ENCODE peak calls at places on chromosomes 11 and 22, in four cellular contexts. T is adipocyte, P is kidney, F is H9. G is an unnamed sample. For H3K4me1, the result is how much of the 10 kb centered on the place peaks cover.

GRCh38 chr11:20363149-20363499 is 390 bp upstream of the HTATIP2 start:
- DNase-seq in F (no peak), P (no peak), T (no peak), G (no peak)

GRCh38 chr11:32610926-32611325 is 27.3 kb downstream of the EIF3M start:
- DNase-seq in T (no peak), P (no peak), F (no peak), G (no peak)

GRCh38 chr11:1199689-1200610 is 22.9 kb upstream of the MUC5B start:
- DNase-seq in P (peak), F (peak), T (no peak), G (peak)

GRCh38 chr11:31702966-31703365 is 108.2 kb downstream of the PAX6 start:
- DNase-seq in F (no peak), P (no peak), T (no peak), G (no peak)

GRCh38 chr11:19344661-19345518 is 104.1 kb upstream of the E2F8 start:
- DNase-seq in T (no peak), F (peak), P (peak), G (peak)

GRCh38 chr22:22818861-22819855 is 68.5 kb upstream of the IGLL5 start:
- DNase-seq in F (no peak), P (peak), T (no peak), G (no peak)

GRCh38 chr11:45664376-45665205 is 831 bp downstream of the CHST1 start:
- DNase-seq in P (peak), F (no peak), T (peak), G (peak)

GRCh38 chr11:12949456-12949855 is 59.7 kb upstream of the RASSF10 start:
- DNase-seq in P (no peak), T (no peak), F (no peak), G (no peak)

GRCh38 chr11:126175261-126175885 is 36.1 kb downstream of the RPUSD4 start:
- DNase-seq in F (no peak), T (peak), P (no peak), G (no peak)

GRCh38 chr22:46100401-46101105 is 49.8 kb upstream of the PPARA start:
- DNase-seq in P (no peak), T (no peak), F (no peak), G (no peak)
- H3K4me1 ChIP-seq in P (under half), T (half or more), F (under half), G (half or more)

GRCh38 chr22:38021201-38021600 is 36.0 kb upstream of the PICK1 start:
- DNase-seq in P (no peak), T (no peak), F (no peak), G (no peak)

GRCh38 chr22:38016182-38017078 is 32.1 kb upstream of the SOX10 start:
- DNase-seq in F (no peak), T (no peak), P (no peak), G (peak)

GRCh38 chr22:38017272-38017920 is 33.0 kb upstream of the SOX10 start:
- DNase-seq in T (peak), P (peak), F (no peak), G (peak)

GRCh38 chr22:38017939-38018885 is 33.9 kb upstream of the SOX10 start:
- DNase-seq in F (no peak), T (no peak), P (no peak), G (no peak)

DNA sequence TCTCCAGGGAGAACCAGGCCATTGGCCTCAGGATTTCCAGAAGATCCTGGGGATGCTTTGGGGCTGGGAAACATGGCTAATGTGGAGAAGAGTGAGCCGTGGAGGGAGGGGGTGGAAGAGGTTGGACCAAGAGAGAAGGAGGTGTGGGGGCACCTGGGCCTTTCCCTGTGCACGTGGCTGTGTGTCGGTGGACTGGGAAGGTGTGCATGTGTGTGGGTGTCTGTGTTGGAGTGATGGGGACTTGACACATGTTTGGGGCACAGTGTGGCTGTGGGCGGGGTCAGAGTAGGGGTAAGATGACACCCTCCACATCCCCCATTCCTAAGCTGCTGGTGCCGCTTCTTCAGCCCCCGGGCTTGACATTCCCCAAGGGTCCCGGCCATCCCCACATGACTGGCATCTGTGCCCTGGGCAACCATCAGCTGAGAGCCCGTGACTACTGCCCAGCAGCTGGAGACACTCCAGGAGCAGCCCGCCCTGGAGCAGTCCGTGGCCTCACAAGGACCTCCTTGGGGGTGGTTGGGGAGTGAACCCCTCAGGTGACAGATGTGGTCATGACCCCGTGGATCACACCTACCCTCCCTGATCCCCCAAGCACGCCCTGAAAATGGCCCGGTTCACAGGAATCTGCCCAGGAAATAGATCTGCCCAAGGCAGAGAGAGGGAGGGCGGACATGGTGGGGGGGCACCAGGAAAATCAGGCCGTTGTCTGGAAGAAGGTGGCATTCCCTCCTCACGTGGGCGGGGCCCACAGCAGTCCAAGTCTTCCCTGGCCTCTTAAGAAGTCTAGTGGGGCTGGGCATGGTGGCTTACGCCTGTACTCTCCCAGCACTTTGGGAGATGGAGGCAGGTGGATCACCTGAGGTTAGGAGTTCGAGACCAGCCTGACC is 34.8 kb upstream of the SOX10 start:
- DNase-seq in T (no peak), F (no peak), P (no peak), G (no peak)
- H3K4me1 ChIP-seq in T (under half), F (under half), P (under half), G (under half)

DNA sequence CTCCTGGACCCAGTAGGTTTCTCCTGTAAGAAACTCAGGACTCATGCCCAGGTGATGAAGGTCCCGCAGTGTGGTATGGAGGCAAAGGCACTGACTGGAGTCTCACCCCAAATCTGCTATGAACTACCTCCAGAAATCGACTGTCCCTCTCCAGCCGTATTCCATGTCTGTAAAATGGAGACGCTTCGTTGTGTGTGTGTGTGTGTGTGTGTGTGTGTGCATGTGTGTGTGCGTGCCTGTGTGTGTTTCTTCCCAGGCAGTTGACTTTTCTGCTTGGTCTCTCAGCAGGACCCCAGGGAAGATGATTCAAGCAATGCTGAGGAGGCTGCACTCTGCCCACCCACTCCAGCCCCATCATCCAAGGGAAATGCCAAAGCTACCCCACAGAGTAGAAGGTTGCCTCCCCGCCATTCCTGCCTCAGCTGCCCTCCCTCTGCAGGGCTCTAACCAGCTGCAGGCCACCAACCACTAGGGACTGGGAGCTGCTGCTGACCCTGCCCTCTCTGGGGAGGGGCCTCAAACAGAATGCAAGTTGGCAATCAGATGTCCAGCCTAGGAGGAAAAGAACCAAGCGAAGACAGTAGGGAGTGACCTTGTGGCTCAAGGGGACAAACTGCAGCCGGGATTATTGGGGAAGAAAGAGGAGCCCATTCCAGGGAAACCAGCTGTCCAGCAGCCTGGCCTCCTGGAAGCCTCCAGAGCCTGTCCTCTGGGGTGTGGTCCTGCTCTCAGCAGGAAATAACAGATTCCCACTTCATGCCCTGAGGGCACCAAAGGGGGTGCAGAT is 56.2 kb downstream of the SLC22A12 start:
- DNase-seq in F (no peak), T (no peak), P (no peak), G (no peak)
- H3K4me1 ChIP-seq in F (under half), T (under half), P (under half), G (under half)

DNA sequence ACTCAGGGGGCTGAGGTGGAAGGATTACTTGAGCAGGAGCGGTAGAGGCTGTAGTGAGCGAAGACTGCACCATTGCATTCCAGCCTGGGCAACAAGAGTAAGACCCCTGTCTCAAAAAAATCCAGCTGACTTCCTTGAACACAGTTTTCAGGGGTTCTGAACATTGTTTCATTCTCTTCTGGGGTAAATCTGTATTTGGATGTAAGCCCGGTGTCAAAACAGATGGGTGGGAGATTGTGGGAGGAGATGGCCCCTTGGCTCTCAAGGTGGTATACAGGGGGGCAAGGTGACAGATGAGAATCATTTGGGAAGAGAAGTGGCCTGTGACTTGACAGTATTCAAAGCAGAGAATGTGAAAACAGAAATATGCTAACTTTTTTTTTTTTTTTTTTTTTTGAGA is 4.8 kb downstream of the ESAM start:
- DNase-seq in T (no peak), P (no peak), F (no peak), G (no peak)
- H3K4me1 ChIP-seq in T (under half), P (under half), F (under half), G (under half)

DNA sequence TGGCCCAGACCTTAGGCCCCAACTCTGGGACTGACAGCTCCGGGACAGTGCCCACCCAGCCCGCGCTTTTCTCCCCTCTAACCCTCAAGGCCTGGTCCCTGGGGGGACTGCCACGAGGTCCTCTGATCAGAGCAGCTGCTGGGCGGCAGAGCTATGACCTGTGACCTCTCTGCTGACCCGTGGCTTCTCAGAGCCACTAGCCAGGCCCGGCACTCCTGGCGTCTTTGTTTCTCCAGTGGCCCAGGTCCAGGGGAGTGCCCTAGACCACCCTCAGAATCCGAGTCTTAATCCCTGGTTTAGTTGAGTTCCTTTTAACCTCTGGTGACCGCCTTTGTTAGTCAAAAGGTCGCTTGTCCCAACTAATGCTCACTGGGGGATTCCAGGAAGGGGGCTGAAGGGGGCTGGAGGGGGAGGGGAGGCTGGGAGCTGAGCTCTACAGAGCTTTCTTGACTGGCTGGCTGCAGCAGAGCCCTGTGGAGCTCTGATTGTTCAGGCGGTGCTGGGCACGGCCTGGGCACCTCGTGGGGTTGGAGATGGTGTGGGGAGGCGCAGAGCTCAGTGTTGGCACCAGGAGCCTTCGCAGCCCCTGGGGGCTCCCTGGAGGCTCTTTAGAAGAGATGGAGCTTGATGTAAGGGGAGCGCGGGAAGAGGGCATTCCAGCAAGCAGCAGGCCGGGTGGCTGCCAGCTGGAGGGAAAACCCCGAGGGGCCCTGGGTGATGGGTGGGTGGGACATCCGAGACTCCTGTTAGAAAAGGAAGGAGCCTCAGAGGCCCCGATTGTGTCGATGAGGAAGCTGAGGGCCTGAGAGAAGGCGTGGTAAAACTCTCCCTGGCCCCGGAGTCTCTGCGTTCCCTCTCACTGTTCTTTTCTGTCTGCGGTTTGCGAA is 1.4 kb downstream of the FBLN1 start:
- DNase-seq in F (peak), P (peak), T (peak), G (no peak)
- H3K4me1 ChIP-seq in F (under half), P (under half), T (under half), G (under half)

DNA sequence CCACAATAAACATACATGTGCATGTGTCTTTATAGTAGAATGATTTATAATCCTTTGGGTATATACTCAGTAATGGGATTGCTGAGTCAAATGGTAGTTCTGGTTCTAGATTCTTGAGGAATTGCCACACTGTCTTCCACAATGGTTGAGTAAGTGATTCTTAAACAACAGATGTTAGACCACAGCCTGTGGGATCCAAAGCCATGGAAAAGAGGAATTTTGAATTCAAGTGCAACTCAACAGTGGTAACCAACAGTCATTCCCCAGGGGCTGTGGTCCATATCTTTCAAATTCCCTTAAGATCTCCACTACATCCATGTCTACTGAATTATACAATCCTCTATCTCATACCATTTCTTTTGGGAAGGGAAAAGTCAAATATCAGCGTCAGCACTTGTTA is 321.5 kb downstream of the LARGE1 start:
- DNase-seq in F (no peak), P (no peak), T (no peak), G (no peak)
- H3K4me1 ChIP-seq in F (under half), P (under half), T (under half), G (under half)

GRCh38 chr22:37749223-37749622 is 52.4 kb downstream of the TRIOBP start:
- DNase-seq in T (no peak), P (no peak), F (no peak), G (no peak)
- H3K4me1 ChIP-seq in T (half or more), P (under half), F (under half), G (half or more)

DNA sequence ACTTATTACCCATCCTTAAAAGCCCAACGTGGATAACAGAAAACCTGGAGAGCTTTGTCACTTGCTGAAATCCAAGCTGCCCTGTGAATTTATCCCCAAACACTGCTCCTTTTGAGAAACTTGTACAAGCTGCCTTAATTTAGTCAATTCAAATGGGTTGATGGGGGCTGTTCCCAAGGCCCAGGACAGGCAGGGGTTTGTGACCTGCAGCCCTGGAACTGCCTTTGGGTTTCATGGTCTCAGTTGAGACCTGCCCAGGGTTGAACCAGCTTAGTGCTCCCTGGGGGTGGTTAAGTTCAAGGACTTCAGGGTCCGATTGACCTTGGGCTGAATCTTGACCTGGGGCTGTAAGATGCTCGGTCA is 112.1 kb upstream of the OR4B1 start:
- DNase-seq in T (no peak), P (no peak), F (no peak), G (no peak)
- H3K4me1 ChIP-seq in T (under half), P (under half), F (under half), G (under half)

DNA sequence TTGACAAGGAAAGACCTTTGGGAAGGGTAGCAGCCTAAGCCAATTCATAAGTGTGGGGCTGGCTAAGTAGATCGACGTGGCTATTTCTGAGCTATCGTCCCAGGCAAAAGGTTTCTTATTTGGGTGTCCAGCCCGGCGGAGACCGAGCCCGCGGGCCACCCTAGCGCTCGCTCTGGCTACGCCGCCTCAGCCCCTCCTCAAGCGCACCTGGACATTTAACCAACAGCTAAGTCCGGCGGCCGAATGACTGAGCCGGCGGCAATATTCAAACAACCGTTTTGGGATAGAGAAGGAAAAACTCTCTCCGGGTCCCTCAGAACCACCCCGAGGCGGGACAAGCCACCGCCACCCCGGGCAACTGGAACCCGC is 457 bp downstream of the RNF141 start:
- DNase-seq in F (peak), P (peak), T (peak), G (peak)
- H3K4me1 ChIP-seq in F (under half), P (under half), T (under half), G (under half)

GRCh38 chr11:128663824-128664223 is 30.0 kb upstream of the FLI1 start:
- DNase-seq in T (no peak), F (no peak), P (no peak), G (no peak)
- H3K4me1 ChIP-seq in T (under half), F (under half), P (under half), G (under half)

G was measured in sigmoid colon.